ENCODE peak calls at places on chromosomes 11 and 22, in eight cellular contexts. Q, P, V, D, I, S, R and B are unnamed samples.

GRCh38 chr11:128351168-128351567 is 236.2 kb downstream of the ETS1 start:
- DNase-seq in Q (no peak), P (no peak), V (no peak), D (no peak), I (no peak), S (no peak), R (no peak), B (no peak)

GRCh38 chr22:50169774-50170341 is 673 bp upstream of the PANX2 start:
- DNase-seq in Q (no peak), P (no peak), V (no peak), D (peak), I (no peak), S (no peak), R (peak), B (peak)

GRCh38 chr11:126124284-126124683 is 61.6 kb upstream of the CDON start:
- DNase-seq in Q (no peak), P (no peak), V (no peak), D (no peak), I (no peak), S (no peak), R (peak), B (no peak)

GRCh38 chr11:41498726-41499125 is 39.3 kb upstream of the LRRC4C start:
- DNase-seq in Q (peak), P (no peak), V (no peak), D (peak), I (peak), S (no peak), R (no peak), B (no peak)

GRCh38 chr11:57432714-57433163 is 5.8 kb upstream of the SLC43A3 start:
- DNase-seq in Q (peak), P (no peak), V (no peak), D (peak), I (peak), S (no peak), R (no peak), B (no peak)

GRCh38 chr11:2428322-2428795 is 16.0 kb downstream of the TRPM5 start:
- DNase-seq in Q (peak), P (peak), V (peak), D (peak), I (peak), S (peak), R (peak), B (peak)

GRCh38 chr11:45885921-45886721 is 670 bp downstream of the MAPK8IP1 start:
- DNase-seq in Q (no peak), P (no peak), V (no peak), D (no peak), I (no peak), S (no peak), R (peak), B (no peak)

GRCh38 chr11:117427356-117427874 is 99.8 kb downstream of the CEP164 start:
- DNase-seq in Q (no peak), P (no peak), V (peak), D (no peak), I (no peak), S (no peak), R (no peak), B (peak)

GRCh38 chr11:114209343-114209742 is 86.9 kb upstream of the NNMT start:
- DNase-seq in Q (no peak), P (no peak), V (no peak), D (no peak), I (no peak), S (no peak), R (no peak), B (no peak)

GRCh38 chr11:22555901-22556300 is 69.7 kb downstream of the FANCF start:
- DNase-seq in Q (no peak), P (no peak), V (no peak), D (no peak), I (no peak), S (no peak), R (no peak), B (no peak)

GRCh38 chr11:68324241-68324640 is 11.8 kb downstream of the LRP5 start:
- DNase-seq in Q (no peak), P (no peak), V (no peak), D (no peak), I (no peak), S (no peak), R (no peak), B (no peak)

GRCh38 chr11:11265320-11265719 is 87.7 kb downstream of the CSNK2A3 start:
- DNase-seq in Q (no peak), P (no peak), V (no peak), D (no peak), I (no peak), S (no peak), R (no peak), B (no peak)

GRCh38 chr11:68677432-68677831 is 6.9 kb upstream of the GAL start:
- DNase-seq in Q (peak), P (no peak), V (peak), D (peak), I (peak), S (no peak), R (no peak), B (no peak)

GRCh38 chr22:40434101-40434500 is 63.7 kb downstream of the SGSM3 start:
- DNase-seq in Q (peak), P (no peak), V (no peak), D (peak), I (no peak), S (no peak), R (no peak), B (no peak)

GRCh38 chr11:73478737-73479347 is 102.6 kb downstream of the RELT start:
- DNase-seq in Q (peak), P (no peak), V (no peak), D (peak), I (peak), S (no peak), R (no peak), B (no peak)

GRCh38 chr22:39456262-39457046 is at the start of gene MGAT3:
- DNase-seq in Q (no peak), P (no peak), V (no peak), D (no peak), I (no peak), S (no peak), R (no peak), B (peak)

GRCh38 chr11:128610765-128611617 is 23.6 kb upstream of the ETS1 start:
- DNase-seq in Q (no peak), P (no peak), V (no peak), D (no peak), I (no peak), S (no peak), R (no peak), B (peak)

GRCh38 chr22:39852799-39853198 is 40.8 kb downstream of the ENTHD1 start:
- DNase-seq in Q (no peak), P (no peak), V (no peak), D (no peak), I (no peak), S (no peak), R (no peak), B (no peak)

GRCh38 chr11:61505640-61506155 is 2.9 kb upstream of the LRRC10B start:
- DNase-seq in Q (no peak), P (peak), V (no peak), D (no peak), I (no peak), S (no peak), R (no peak), B (no peak)

GRCh38 chr11:61507012-61507768 is 1.4 kb upstream of the LRRC10B start:
- DNase-seq in Q (no peak), P (no peak), V (no peak), D (no peak), I (no peak), S (no peak), R (no peak), B (no peak)

GRCh38 chr11:61509058-61510029 is 795 bp downstream of the LRRC10B start:
- DNase-seq in Q (peak), P (peak), V (peak), D (peak), I (peak), S (peak), R (peak), B (peak)

GRCh38 chr11:61510178-61510979 is 1.8 kb downstream of the LRRC10B start:
- DNase-seq in Q (no peak), P (no peak), V (no peak), D (no peak), I (no peak), S (no peak), R (no peak), B (no peak)

DNA sequence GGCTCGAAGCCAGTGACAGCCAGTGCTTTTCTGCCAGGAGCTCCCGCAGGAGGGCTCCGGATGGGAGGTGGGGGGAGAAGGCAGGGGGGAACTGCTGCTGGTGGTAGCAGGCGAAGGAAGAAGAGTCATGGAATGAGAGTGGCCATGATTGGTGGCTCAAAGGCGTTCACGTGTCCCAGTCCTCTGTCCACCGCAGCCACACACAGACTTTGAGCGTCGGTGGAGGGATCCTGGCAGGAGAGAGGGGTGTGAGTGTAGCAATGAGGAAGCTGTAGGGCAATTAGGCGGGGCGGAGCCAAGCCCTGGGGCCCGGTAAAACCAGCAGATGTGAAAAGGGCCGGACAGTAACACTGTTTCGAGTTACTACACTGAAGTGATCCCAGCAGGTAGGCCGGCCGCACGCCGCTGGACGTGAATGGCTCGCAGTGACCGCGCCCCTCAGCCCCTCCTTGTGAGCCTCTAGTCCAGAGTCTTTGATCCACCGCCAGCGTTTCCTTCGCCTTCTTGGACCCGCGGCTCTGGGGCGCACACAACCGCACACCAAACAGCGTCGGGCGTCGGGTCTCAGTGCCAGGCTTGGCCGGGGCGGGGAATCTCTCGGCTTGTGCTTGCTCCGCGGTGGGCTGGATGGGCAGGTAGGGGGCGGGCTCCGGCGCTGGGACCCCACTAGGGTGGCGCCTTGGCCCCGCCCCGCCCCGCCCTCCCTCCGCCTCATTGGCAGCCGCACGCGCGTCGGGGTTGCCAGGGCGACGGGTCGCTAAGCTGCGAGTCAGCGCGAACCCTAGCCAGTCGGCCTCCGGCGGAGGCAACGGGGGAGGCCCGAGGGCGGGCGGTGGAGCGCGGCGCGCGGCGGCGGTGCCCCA is at the start of gene LRRC10B:
- DNase-seq in Q (no peak), P (no peak), V (no peak), D (no peak), I (no peak), S (no peak), R (no peak), B (no peak)
- H3K4me3 ChIP-seq in Q (no peak), P (peak), V (peak), D (no peak), I (no peak), S (peak), R (no peak), B (peak)

DNA sequence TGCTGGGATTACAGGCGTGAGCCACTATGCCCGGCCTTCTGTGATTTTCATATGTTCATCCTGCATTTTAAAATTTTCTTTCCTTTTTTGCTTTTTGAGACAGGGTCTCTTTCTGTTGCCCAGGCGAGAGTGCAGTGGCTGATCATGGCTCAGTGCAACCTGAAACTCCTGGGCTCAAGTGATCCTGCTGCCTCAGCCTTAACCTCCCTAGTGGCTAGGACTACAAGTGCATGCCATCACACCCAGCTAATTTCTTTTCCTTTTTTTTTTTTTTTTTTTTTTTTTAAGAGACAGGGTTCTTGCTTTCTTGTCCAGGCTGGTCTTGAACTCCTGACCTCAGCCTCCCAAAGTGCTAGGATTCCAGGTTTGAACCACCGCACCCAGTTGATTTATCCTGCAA is 54.1 kb upstream of the WT1 start:
- DNase-seq in Q (no peak), P (no peak), V (no peak), D (no peak), I (no peak), S (no peak), R (no peak), B (no peak)
- TF ChIP-seq CTCF in Q (no peak), P (no peak), V (no peak), D (peak), I (no peak), S (no peak), R (no peak), B (no peak)

GRCh38 chr11:65506316-65506769 is 7.5 kb downstream of the MALAT1 start:
- DNase-seq in Q (no peak), P (no peak), V (no peak), D (no peak), I (no peak), S (no peak), R (no peak), B (no peak)
- H3K4me3 ChIP-seq in Q (peak), P (peak), V (peak), D (peak), I (peak), S (peak), R (peak), B (peak)

DNA sequence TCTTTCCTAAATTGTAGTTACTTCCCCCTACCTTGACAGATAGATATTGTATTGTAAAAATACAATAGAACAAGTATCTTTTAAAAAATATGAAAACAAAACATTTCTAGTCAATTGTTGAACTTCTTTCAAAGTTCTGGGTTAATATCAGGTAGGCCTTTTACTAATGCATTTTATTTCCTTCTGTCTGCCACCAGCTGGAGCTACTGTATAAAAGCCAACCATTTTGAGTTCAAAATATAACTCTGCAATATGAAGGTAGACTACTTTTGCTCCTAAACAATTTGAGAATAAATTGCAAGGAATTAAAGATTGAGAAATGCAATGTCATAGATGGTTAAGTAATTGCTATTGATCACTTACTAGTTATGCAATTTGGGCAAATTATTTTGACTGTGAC is 22.1 kb upstream of the LIN7C start:
- DNase-seq in Q (no peak), P (no peak), V (no peak), D (peak), I (no peak), S (no peak), R (no peak), B (no peak)
- TF ChIP-seq CTCF in Q (no peak), P (no peak), V (no peak), D (no peak), I (no peak), S (no peak), R (no peak), B (no peak)

GRCh38 chr11:129846508-129847335 is 31.1 kb downstream of the TMEM45B start:
- DNase-seq in Q (peak), P (no peak), V (no peak), D (peak), I (peak), S (no peak), R (no peak), B (no peak)
- H3K4me3 ChIP-seq in Q (no peak), P (no peak), V (no peak), D (no peak), I (no peak), S (no peak), R (no peak), B (no peak)

GRCh38 chr11:62727007-62727832 is at the start of gene HNRNPUL2:
- DNase-seq in Q (peak), P (peak), V (peak), D (peak), I (peak), S (peak), R (peak), B (peak)
- TF ChIP-seq CTCF in Q (no peak), P (no peak), V (no peak), D (no peak), I (peak), S (no peak), R (no peak), B (peak)

GRCh38 chr11:725624-726202 is 19.7 kb downstream of the EPS8L2 start:
- DNase-seq in Q (no peak), P (no peak), V (no peak), D (no peak), I (no peak), S (no peak), R (peak), B (peak)
- H3K4me3 ChIP-seq in Q (no peak), P (peak), V (peak), D (no peak), I (no peak), S (peak), R (no peak), B (peak)

GRCh38 chr22:22099194-22099486 is 116.6 kb upstream of the TOP3B start:
- DNase-seq in Q (no peak), P (no peak), V (no peak), D (no peak), I (no peak), S (no peak), R (no peak), B (no peak)

GRCh38 chr22:22103078-22103593 is 120.5 kb upstream of the TOP3B start:
- DNase-seq in Q (peak), P (no peak), V (no peak), D (peak), I (no peak), S (no peak), R (no peak), B (no peak)

GRCh38 chr22:22097727-22098228 is 115.2 kb upstream of the TOP3B start:
- DNase-seq in Q (no peak), P (no peak), V (no peak), D (no peak), I (no peak), S (no peak), R (no peak), B (no peak)

GRCh38 chr22:22098457-22099193 is 116.0 kb upstream of the TOP3B start:
- DNase-seq in Q (no peak), P (no peak), V (no peak), D (no peak), I (no peak), S (no peak), R (no peak), B (no peak)

GRCh38 chr22:22099833-22100812 is 117.5 kb upstream of the TOP3B start:
- DNase-seq in Q (peak), P (no peak), V (no peak), D (peak), I (no peak), S (no peak), R (no peak), B (no peak)
- TF ChIP-seq CTCF in Q (peak), P (no peak), V (no peak), D (peak), I (peak), S (no peak), R (no peak), B (no peak)

GRCh38 chr22:37283393-37283937 is 1.2 kb downstream of the CYTH4 start:
- DNase-seq in Q (no peak), P (no peak), V (no peak), D (no peak), I (no peak), S (no peak), R (no peak), B (peak)
- H3K4me3 ChIP-seq in Q (no peak), P (peak), V (peak), D (no peak), I (no peak), S (no peak), R (no peak), B (peak)

GRCh38 chr11:35304393-35304790 is 115.0 kb downstream of the SLC1A2 start:
- DNase-seq in Q (peak), P (no peak), V (no peak), D (peak), I (peak), S (peak), R (no peak), B (no peak)

GRCh38 chr11:35307221-35307621 is 112.1 kb downstream of the SLC1A2 start:
- DNase-seq in Q (no peak), P (peak), V (no peak), D (no peak), I (no peak), S (no peak), R (no peak), B (no peak)

GRCh38 chr11:35304900-35305299 is 114.5 kb downstream of the SLC1A2 start:
- DNase-seq in Q (no peak), P (no peak), V (no peak), D (no peak), I (no peak), S (no peak), R (no peak), B (no peak)

GRCh38 chr11:35303596-35304392 is 115.6 kb downstream of the SLC1A2 start:
- DNase-seq in Q (peak), P (no peak), V (peak), D (peak), I (peak), S (peak), R (no peak), B (no peak)

DNA sequence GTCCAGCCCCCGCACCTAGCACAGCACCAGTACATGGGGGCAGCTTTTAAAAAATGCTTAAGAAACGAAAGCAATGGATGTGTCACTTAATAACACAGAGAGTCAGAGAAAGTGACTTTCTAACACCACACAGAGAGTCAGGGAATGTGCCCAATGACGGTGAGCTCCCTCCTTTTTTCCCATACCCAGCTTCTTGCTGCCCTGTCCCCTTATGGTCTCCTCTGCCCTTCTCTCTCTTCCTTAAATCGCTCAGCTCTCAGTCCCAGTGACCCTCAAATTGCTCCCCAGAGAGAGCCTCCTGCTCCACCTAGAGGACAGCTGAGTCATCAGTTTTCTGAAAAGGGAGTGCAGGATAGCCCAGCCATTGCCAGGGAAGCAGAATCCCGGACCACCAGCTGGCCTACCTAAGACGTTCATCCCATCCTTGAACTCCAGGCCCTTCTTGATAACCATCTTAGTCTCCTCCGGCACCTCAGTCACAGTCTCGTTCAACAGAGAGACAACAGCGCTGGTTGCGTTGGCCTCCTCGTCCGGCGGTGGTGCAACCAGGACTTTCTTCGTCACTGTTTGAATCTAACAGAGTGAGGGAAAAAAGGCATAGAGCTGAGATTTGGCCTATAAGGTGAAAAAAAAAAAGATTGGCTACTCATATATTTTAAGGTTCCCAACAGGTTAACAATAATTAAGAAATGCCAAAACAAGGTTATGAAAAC is 113.5 kb downstream of the SLC1A2 start:
- DNase-seq in Q (peak), P (no peak), V (no peak), D (peak), I (peak), S (peak), R (no peak), B (no peak)
- TF ChIP-seq CTCF in Q (peak), P (peak), V (no peak), D (peak), I (peak), S (peak), R (peak), B (peak)